ENCODE peak calls at places on chromosomes 7 and 10, in five cellular contexts. M, N, Z, H and O are unnamed samples.

GRCh38 chr7:85025312-85025756 is 161.5 kb downstream of the SEMA3D start:
- DNase-seq in Z (no peak), N (no peak), H (no peak), M (no peak), O (no peak)

GRCh38 chr7:128836729-128837348 is 6.6 kb downstream of the FLNC start:
- DNase-seq in M (no peak), Z (no peak), N (no peak), H (no peak), O (no peak)

GRCh38 chr7:32594965-32595364 is 99.7 kb downstream of the AVL9 start:
- DNase-seq in H (no peak), M (no peak), Z (no peak), N (no peak), O (no peak)

GRCh38 chr10:95440756-95441546 is 120.2 kb downstream of the SORBS1 start:
- DNase-seq in M (no peak), Z (no peak), H (no peak), N (peak), O (no peak)

GRCh38 chr10:32556996-32557395 is 111.1 kb downstream of the CCDC7 start:
- DNase-seq in H (no peak), Z (no peak), N (no peak), M (no peak), O (no peak)

GRCh38 chr7:51140203-51140938 is 176.2 kb downstream of the COBL start:
- DNase-seq in H (peak), N (no peak), M (no peak), Z (no peak), O (no peak)

GRCh38 chr7:142125576-142125975 is 14.1 kb downstream of the MGAM2 start:
- DNase-seq in M (no peak), N (no peak), H (no peak), Z (no peak), O (no peak)

GRCh38 chr10:89217057-89217990 is 10.2 kb upstream of the CH25H start:
- DNase-seq in Z (no peak), H (peak), M (no peak), N (peak), O (peak)

GRCh38 chr10:1057106-1057657 is 997 bp downstream of the WDR37 start:
- DNase-seq in Z (no peak), N (no peak), M (no peak), H (peak), O (peak)

GRCh38 chr10:97915346-97915745 is 65.7 kb downstream of the GOLGA7B start:
- DNase-seq in N (no peak), Z (no peak), H (no peak), M (no peak), O (no peak)

GRCh38 chr10:91974960-91975359 is 51.4 kb downstream of the BTAF1 start:
- DNase-seq in N (no peak), H (no peak), M (no peak), Z (no peak), O (no peak)

GRCh38 chr10:115939101-115939815 is 333.7 kb downstream of the GFRA1 start:
- DNase-seq in Z (no peak), N (no peak), H (no peak), M (no peak), O (no peak)

GRCh38 chr10:68074404-68074774 is 694 bp downstream of the HERC4 start:
- DNase-seq in M (no peak), N (no peak), Z (no peak), H (no peak), O (no peak)

GRCh38 chr7:117872565-117873055 is 631 bp downstream of the CTTNBP2 start:
- DNase-seq in H (peak), M (no peak), Z (no peak), N (no peak), O (no peak)

GRCh38 chr7:110119883-110120581 is 970.9 kb upstream of the LRRN3 start:
- DNase-seq in M (no peak), Z (no peak), N (no peak), H (no peak), O (no peak)

GRCh38 chr10:126667568-126667967 is 2.9 kb downstream of the C10orf90 start:
- DNase-seq in M (no peak), H (no peak), Z (no peak), N (no peak), O (no peak)

GRCh38 chr7:7876419-7876818 is 92.2 kb upstream of the GLCCI1 start:
- DNase-seq in M (no peak), N (no peak), H (no peak), Z (no peak), O (no peak)

GRCh38 chr7:43585521-43585920 is 2.6 kb downstream of the STK17A start:
- DNase-seq in N (no peak), M (no peak), Z (no peak), H (no peak), O (peak)

GRCh38 chr10:21501109-21501508 is 24.4 kb downstream of the SKIDA1 start:
- DNase-seq in H (peak), M (no peak), Z (no peak), N (no peak), O (no peak)

GRCh38 chr10:79378383-79378646 is 31.0 kb downstream of the PPIF start:
- DNase-seq in M (no peak), H (no peak), N (no peak), Z (no peak), O (no peak)

GRCh38 chr10:29555091-29555745 is 79.6 kb downstream of the SVIL start:
- DNase-seq in Z (no peak), M (no peak), N (no peak), H (no peak), O (no peak)

GRCh38 chr10:69838853-69839252 is 37.1 kb downstream of the COL13A1 start:
- DNase-seq in H (no peak), M (no peak), Z (no peak), N (no peak), O (no peak)

GRCh38 chr7:157688439-157689268 is 351.9 kb downstream of the DNAJB6 start:
- DNase-seq in M (no peak), Z (no peak), N (no peak), H (peak), O (no peak)

GRCh38 chr7:100540073-100540723 is 1.2 kb downstream of the AGFG2 start:
- DNase-seq in H (no peak), Z (no peak), M (no peak), N (no peak), O (no peak)

GRCh38 chr10:60649485-60650271 is 128.6 kb upstream of the CDK1 start:
- DNase-seq in M (no peak), Z (no peak), N (no peak), H (no peak), O (no peak)